ENCODE peak calls at places on chromosomes 13 and 19, in eight cellular contexts. P is Peyer's patch, S is fibroblast of lung, Y is aorta, K is adrenal gland, N is heart left ventricle, H is WERI-Rb-1, E is IMR-90. D is an unnamed sample.

GRCh38 chr19:3113100-3114017 is 19.2 kb downstream of the GNA11 start:
- DNase-seq in N (peak), S (no peak), E (no peak), Y (no peak), K (no peak), P (no peak), H (no peak), D (no peak)

GRCh38 chr19:18340990-18341868 is 831 bp downstream of the PGPEP1 start:
- DNase-seq in Y (peak), K (peak), P (peak), N (peak), E (peak), H (peak), S (peak), D (peak)

GRCh38 chr19:38046254-38047047 is 139.4 kb downstream of the SIPA1L3 start:
- DNase-seq in Y (no peak), H (no peak), K (no peak), N (no peak), S (no peak), P (peak), E (no peak), D (no peak)

GRCh38 chr13:30744056-30744684 is 8.8 kb downstream of the ALOX5AP start:
- DNase-seq in H (no peak), Y (peak), S (peak), E (peak), K (peak), N (no peak), P (peak), D (no peak)

GRCh38 chr13:93673885-93674284 is 447.3 kb downstream of the GPC6 start:
- DNase-seq in E (no peak), S (no peak), N (no peak), H (no peak), K (no peak), P (no peak), Y (no peak), D (no peak)

GRCh38 chr13:39820606-39821005 is 165.1 kb downstream of the COG6 start:
- DNase-seq in K (no peak), E (no peak), S (no peak), H (no peak), P (no peak), N (no peak), Y (no peak), D (no peak)

GRCh38 chr13:28568286-28568685 is 73.4 kb upstream of the FLT1 start:
- DNase-seq in Y (peak), N (peak), H (no peak), E (peak), K (peak), P (no peak), S (peak), D (peak)

GRCh38 chr13:74217816-74218215 is 83.6 kb upstream of the KLF12 start:
- DNase-seq in H (no peak), N (no peak), E (peak), K (no peak), Y (no peak), S (peak), P (no peak), D (no peak)

GRCh38 chr13:99988469-99989375 is 7.1 kb downstream of the ZIC2 start:
- DNase-seq in H (no peak), K (no peak), E (no peak), Y (no peak), N (no peak), S (no peak), P (no peak), D (no peak)

GRCh38 chr13:35675651-35676050 is 199.2 kb upstream of the MAB21L1 start:
- DNase-seq in K (no peak), P (no peak), N (no peak), Y (no peak), S (no peak), H (peak), E (no peak), D (no peak)

GRCh38 chr19:952680-953500 is 27.1 kb downstream of the ARID3A start:
- DNase-seq in H (no peak), E (no peak), N (no peak), K (no peak), Y (no peak), S (no peak), P (peak), D (no peak)

GRCh38 chr13:110135977-110136597 is 170.9 kb downstream of the COL4A1 start:
- DNase-seq in E (no peak), K (no peak), H (no peak), N (no peak), S (no peak), Y (no peak), P (no peak), D (no peak)
- H3K27ac ChIP-seq in E (no peak), K (no peak), H (no peak), N (peak), S (no peak), Y (no peak), P (no peak), D (peak)

DNA sequence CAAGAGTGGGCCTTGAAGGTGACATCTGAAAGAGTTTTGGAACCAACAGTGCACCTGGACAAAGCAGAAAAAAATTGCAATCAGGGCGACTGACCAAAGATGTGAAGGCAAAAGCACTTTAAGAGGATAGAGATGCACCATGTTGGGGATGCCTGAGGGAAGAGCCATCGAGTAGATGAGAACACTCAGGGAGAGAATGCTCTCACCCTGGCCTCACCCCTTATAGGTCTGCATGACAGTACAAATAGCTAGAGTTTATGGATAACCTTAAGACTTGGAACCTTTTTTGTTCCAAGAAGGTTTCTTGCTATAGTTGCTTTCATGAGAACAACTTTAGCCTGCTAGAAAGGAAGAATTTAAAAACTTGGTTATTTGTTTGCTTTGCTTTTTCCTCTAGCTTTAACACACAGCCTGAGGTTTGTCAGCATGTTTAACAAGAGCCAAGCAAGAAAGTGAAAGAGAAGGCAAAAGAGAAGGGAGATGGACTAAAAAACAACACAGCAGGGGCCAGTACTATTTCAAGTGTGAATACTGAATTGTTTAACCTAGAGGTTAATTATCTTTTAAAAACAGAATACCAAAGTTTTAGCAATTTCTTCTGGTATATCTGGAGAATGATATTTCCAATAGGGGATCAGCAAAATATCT is 418.9 kb downstream of the DIAPH3 start:
- DNase-seq in N (no peak), E (peak), H (no peak), P (no peak), K (no peak), Y (no peak), S (no peak), D (no peak)
- H3K4me3 ChIP-seq in N (no peak), E (no peak), H (no peak), P (no peak), K (no peak), Y (no peak), S (no peak), D (no peak)

GRCh38 chr13:50893211-50893852 is 16.3 kb upstream of the RNASEH2B start:
- DNase-seq in S (peak), K (no peak), N (no peak), H (no peak), Y (no peak), P (peak), E (peak), D (no peak)
- H3K27ac ChIP-seq in S (no peak), K (no peak), N (no peak), H (no peak), Y (no peak), P (peak), E (no peak), D (no peak)

GRCh38 chr19:12794196-12794921 is 3.1 kb downstream of the JUNB start:
- DNase-seq in P (no peak), H (no peak), S (no peak), N (no peak), Y (no peak), K (peak), E (peak), D (no peak)
- H3K4me3 ChIP-seq in P (peak), H (peak), S (peak), N (peak), Y (peak), K (no peak), E (peak), D (peak)

DNA sequence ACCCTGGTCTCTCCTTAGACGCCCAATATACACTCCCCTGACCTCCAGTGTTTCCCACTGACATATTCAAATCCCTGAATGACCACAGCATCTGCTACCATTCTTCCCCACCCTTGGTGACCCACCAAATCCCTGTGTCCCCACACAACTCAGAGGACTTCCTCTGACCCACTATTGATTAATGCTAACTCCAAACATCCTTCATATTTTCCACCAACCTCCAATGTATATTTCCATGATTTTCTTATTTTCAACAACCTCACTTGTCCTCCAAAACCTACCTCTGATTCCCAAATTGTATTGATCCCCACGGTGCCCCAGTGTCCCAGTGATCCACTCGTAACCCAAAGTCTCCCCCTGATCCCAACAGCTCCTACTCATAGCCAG is 526 bp upstream of the DMWD start:
- DNase-seq in H (no peak), K (no peak), S (no peak), Y (no peak), E (no peak), N (no peak), P (no peak), D (no peak)
- H3K27ac ChIP-seq in H (peak), K (no peak), S (peak), Y (no peak), E (no peak), N (no peak), P (peak), D (peak)

GRCh38 chr19:46717034-46717715 is at the start of gene PRKD2:
- DNase-seq in P (peak), K (peak), E (peak), Y (peak), H (peak), N (peak), S (peak), D (peak)
- H3K4me3 ChIP-seq in P (peak), K (peak), E (peak), Y (peak), H (peak), N (peak), S (peak), D (peak)

DNA sequence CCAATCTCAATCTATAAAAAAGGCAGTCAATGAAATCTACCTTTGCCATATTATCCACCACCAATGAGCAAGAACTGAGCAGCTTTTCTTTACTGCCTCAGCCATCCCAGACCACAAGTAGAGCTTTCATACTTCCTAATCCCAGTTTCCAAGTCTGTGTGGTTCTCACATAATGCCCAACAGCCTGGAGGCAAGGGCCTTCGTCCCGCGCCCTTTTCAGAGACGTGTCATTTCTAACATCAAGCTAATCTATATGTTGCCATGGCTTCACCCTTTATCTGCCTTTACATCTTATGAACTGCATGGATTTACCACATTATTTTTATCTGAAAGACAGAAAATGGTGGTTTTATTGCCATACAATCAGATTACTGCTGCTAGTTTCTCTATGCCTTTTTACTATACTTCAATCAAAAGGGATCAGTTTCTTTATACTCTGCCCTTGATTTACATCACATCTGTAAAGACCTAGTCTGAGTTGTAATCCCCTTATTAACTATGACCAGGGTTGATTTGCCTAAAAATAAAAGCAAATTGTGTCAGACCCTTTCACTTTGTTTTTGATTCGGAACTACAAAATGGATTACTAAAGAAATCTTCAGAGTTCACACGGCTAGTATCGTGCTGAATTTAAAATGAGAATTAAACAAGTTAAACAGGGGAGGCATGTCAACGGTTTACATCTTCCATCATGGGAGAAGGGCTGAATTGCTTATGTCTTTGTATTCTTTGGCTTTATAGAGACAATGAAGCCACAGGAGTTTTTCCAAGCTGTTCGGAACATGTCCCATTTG is 5.8 kb downstream of the EFNB2 start:
- DNase-seq in K (no peak), P (no peak), E (no peak), N (no peak), S (no peak), Y (no peak), H (peak), D (no peak)
- H3K27ac ChIP-seq in K (no peak), P (no peak), E (no peak), N (no peak), S (no peak), Y (peak), H (no peak), D (no peak)

GRCh38 chr19:41427647-41428480 is 690 bp upstream of the B3GNT8 start:
- DNase-seq in K (peak), H (no peak), N (peak), E (no peak), Y (no peak), S (no peak), P (peak), D (peak)

GRCh38 chr19:41426952-41427646 is at the start of gene B3GNT8:
- DNase-seq in E (peak), H (peak), S (peak), N (peak), K (peak), Y (peak), P (peak), D (peak)

GRCh38 chr19:41426116-41426841 is 895 bp downstream of the B3GNT8 start:
- DNase-seq in K (no peak), E (no peak), S (no peak), H (no peak), Y (no peak), P (no peak), N (peak), D (peak)

GRCh38 chr19:41424335-41425173 is 2.6 kb downstream of the B3GNT8 start:
- DNase-seq in N (no peak), K (no peak), P (no peak), Y (no peak), E (no peak), H (no peak), S (no peak), D (no peak)

GRCh38 chr19:41425174-41426115 is 1.7 kb downstream of the B3GNT8 start:
- DNase-seq in N (no peak), S (no peak), H (no peak), Y (no peak), E (no peak), K (no peak), P (no peak), D (no peak)
- H3K4me3 ChIP-seq in N (no peak), S (no peak), H (no peak), Y (no peak), E (no peak), K (no peak), P (peak), D (peak)

GRCh38 chr13:98273824-98274786 is 97.0 kb upstream of the RNF113B start:
- DNase-seq in S (no peak), Y (no peak), P (no peak), H (no peak), E (peak), N (no peak), K (no peak), D (no peak)
- H3K27ac ChIP-seq in S (no peak), Y (no peak), P (no peak), H (peak), E (peak), N (no peak), K (no peak), D (no peak)

DNA sequence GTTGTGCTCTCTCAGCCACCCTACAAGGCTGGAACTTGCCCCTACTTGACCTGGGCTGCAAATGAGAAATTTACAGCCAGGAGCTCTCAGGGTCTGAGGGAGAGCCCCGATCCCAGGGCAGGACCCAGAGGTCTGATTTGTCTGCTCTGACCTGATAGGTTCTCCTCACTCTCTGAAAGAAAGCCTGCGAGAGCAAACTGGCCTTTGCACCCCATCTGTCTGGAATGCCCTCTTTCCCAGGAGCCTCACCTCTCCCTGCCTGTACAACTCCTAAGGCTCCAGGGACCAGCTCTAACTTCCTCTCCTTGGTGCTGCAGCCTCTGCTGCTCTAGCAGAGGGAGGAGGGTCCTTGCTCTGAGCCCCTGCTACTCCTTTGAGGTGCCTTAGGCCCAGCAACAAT is 137.8 kb downstream of the UQCRFS1 start:
- DNase-seq in N (no peak), P (no peak), E (no peak), Y (no peak), K (no peak), H (no peak), S (no peak), D (no peak)
- H3K4me3 ChIP-seq in N (no peak), P (no peak), E (no peak), Y (no peak), K (no peak), H (no peak), S (no peak), D (no peak)